ENCODE peak calls at places on chromosomes 12 and 14, in nine cellular contexts. U, V, P, F, Y, B, L, X and T are unnamed samples.
A peak's percentile ranks its signal among the peaks of the same experiment; 100 is the strongest.

GRCh38 chr14:71610797-71611196 is 321.4 kb upstream of the RGS6 start:
- DNase-seq in U (no peak), Y (no peak), P (no peak), B (no peak), F (no peak), L (no peak), V (no peak), X (no peak), T (no peak)

GRCh38 chr12:91053951-91054715 is 3.7 kb downstream of the KERA start:
- DNase-seq in U (peak; percentile 94), F (peak; percentile 58), V (peak; percentile 53), Y (no peak), B (no peak), P (no peak), X (no peak), L (peak; percentile 66), T (no peak)

GRCh38 chr12:38417101-38417500 is 100.5 kb downstream of the ALG10B start:
- DNase-seq in Y (no peak), L (no peak), V (peak; percentile 12), U (no peak), B (no peak), X (no peak), P (no peak), F (no peak), T (no peak)

GRCh38 chr14:84025258-84026012 is 1504.5 kb upstream of the FLRT2 start:
- DNase-seq in V (no peak), L (no peak), F (no peak), X (no peak), Y (no peak), B (no peak), U (no peak), P (no peak), T (no peak)

GRCh38 chr14:68979722-68980552 is 835 bp upstream of the ACTN1 start:
- DNase-seq in U (peak; percentile 70), F (peak; percentile 55), L (peak; percentile 56), P (peak; percentile 49), B (peak; percentile 24), Y (no peak), V (peak; percentile 58), X (peak; percentile 89), T (peak; percentile 36)

GRCh38 chr12:84455598-84455997 is 457.0 kb downstream of the SLC6A15 start:
- DNase-seq in X (no peak), U (peak; percentile 4), L (no peak), F (no peak), V (no peak), B (no peak), P (no peak), Y (no peak), T (no peak)

GRCh38 chr12:14846042-14846587 is 2.8 kb upstream of the ART4 start:
- DNase-seq in X (no peak), P (peak; percentile 55), B (no peak), F (no peak), Y (no peak), L (peak; percentile 7), U (no peak), V (no peak), T (no peak)

GRCh38 chr12:12008931-12009611 is 61.7 kb upstream of the BCL2L14 start:
- DNase-seq in Y (peak; percentile 52), X (no peak), U (peak; percentile 25), B (no peak), P (peak; percentile 86), V (peak; percentile 85), L (peak; percentile 92), F (peak; percentile 59), T (peak; percentile 84)

GRCh38 chr12:53869500-53869899 is 69.1 kb upstream of the HOXC13 start:
- DNase-seq in F (no peak), B (no peak), U (no peak), L (no peak), P (no peak), X (no peak), V (peak; percentile 10), Y (no peak), T (no peak)

GRCh38 chr12:87150969-87151662 is 878.1 kb downstream of the C12orf50 start:
- DNase-seq in B (no peak), X (peak; percentile 36), U (no peak), F (no peak), P (no peak), V (peak; percentile 59), Y (no peak), L (no peak), T (no peak)

GRCh38 chr14:90154110-90154509 is 92.3 kb downstream of the KCNK13 start:
- DNase-seq in F (no peak), X (no peak), U (no peak), P (no peak), Y (no peak), V (no peak), B (no peak), L (no peak), T (no peak)

GRCh38 chr12:59067068-59067467 is 146.8 kb upstream of the LRIG3 start:
- DNase-seq in P (no peak), U (peak; percentile 72), B (no peak), V (peak; percentile 99), F (peak; percentile 83), L (peak; percentile 86), Y (no peak), X (no peak), T (no peak)

GRCh38 chr14:99479160-99479902 is 1.3 kb downstream of the SETD3 start:
- DNase-seq in Y (no peak), F (peak; percentile 21), P (no peak), X (no peak), L (peak; percentile 17), V (no peak), U (no peak), B (no peak), T (no peak)

GRCh38 chr12:109999983-110000505 is 814 bp downstream of the ANKRD13A start:
- DNase-seq in F (peak; percentile 49), V (no peak), U (peak; percentile 67), L (peak; percentile 31), Y (no peak), P (peak; percentile 53), B (no peak), X (peak; percentile 79), T (peak; percentile 46)

GRCh38 chr12:54608156-54608555 is 19.7 kb upstream of the PPP1R1A start:
- DNase-seq in V (no peak), Y (no peak), U (no peak), X (no peak), P (no peak), L (no peak), B (no peak), F (no peak), T (no peak)

GRCh38 chr12:39103552-39104165 is 198.3 kb upstream of the CPNE8 start:
- DNase-seq in X (no peak), U (peak; percentile 58), L (peak; percentile 52), P (peak; percentile 68), F (peak; percentile 67), V (peak; percentile 86), B (no peak), Y (peak; percentile 70), T (peak; percentile 5)

GRCh38 chr12:38386238-38386985 is 69.8 kb downstream of the ALG10B start:
- DNase-seq in F (peak; percentile 2), B (no peak), Y (no peak), L (no peak), P (peak; percentile 22), X (no peak), U (no peak), V (peak; percentile 85), T (no peak)

GRCh38 chr12:31756977-31757420 is 28.2 kb upstream of the AMN1 start:
- DNase-seq in Y (no peak), X (no peak), L (no peak), U (no peak), F (peak; percentile 81), V (peak; percentile 62), P (no peak), B (no peak), T (no peak)

GRCh38 chr12:130945793-130946492 is 7.8 kb upstream of the ADGRD1 start:
- DNase-seq in B (no peak), U (peak; percentile 84), Y (no peak), V (no peak), X (no peak), F (peak; percentile 5), L (no peak), P (no peak), T (no peak)

DNA sequence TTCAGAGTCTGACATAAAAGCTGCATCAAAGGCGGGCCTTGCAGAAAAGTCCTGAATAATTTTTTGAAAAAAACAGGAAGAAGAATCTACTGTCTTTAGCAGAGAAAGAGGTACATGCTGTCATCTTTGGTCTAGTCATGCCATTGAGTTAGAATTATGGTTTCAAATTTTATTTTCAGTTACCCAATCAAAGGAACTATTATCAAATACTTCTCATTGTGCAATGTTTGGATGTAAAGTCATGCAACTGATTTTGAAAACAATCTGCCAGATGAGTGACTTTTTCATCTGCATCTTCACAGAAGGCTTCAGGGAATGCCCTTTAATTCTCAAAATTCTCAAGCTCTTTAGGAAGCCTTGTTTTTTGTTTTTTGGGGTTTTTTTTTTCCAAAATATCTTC is 803.6 kb downstream of the FLRT2 start:
- DNase-seq in V (no peak), P (no peak), F (no peak), X (no peak), B (no peak), L (no peak), Y (no peak), U (no peak), T (no peak)
- TF ChIP-seq CTCF in V (no peak), P (no peak), F (no peak), X (no peak), B (no peak), L (no peak), Y (no peak), U (no peak), T (no peak)

GRCh38 chr12:121827351-121828099 is 23.7 kb downstream of the SETD1B start:
- DNase-seq in P (no peak), F (no peak), U (no peak), V (no peak), Y (no peak), B (no peak), X (no peak), L (no peak), T (no peak)
- TF ChIP-seq CTCF in P (no peak), F (no peak), U (no peak), V (no peak), Y (no peak), B (no peak), X (no peak), L (no peak), T (no peak)

GRCh38 chr12:47408171-47408871 is 297.5 kb downstream of the RPAP3 start:
- DNase-seq in B (no peak), U (no peak), P (peak; percentile 43), X (no peak), L (no peak), F (no peak), V (peak; percentile 86), Y (peak; percentile 36), T (peak; percentile 59)
- TF ChIP-seq CTCF in B (peak; percentile 37), U (no peak), P (peak; percentile 48), X (peak; percentile 21), L (peak; percentile 18), F (peak; percentile 45), V (peak; percentile 62), Y (peak; percentile 34), T (peak; percentile 41)

DNA sequence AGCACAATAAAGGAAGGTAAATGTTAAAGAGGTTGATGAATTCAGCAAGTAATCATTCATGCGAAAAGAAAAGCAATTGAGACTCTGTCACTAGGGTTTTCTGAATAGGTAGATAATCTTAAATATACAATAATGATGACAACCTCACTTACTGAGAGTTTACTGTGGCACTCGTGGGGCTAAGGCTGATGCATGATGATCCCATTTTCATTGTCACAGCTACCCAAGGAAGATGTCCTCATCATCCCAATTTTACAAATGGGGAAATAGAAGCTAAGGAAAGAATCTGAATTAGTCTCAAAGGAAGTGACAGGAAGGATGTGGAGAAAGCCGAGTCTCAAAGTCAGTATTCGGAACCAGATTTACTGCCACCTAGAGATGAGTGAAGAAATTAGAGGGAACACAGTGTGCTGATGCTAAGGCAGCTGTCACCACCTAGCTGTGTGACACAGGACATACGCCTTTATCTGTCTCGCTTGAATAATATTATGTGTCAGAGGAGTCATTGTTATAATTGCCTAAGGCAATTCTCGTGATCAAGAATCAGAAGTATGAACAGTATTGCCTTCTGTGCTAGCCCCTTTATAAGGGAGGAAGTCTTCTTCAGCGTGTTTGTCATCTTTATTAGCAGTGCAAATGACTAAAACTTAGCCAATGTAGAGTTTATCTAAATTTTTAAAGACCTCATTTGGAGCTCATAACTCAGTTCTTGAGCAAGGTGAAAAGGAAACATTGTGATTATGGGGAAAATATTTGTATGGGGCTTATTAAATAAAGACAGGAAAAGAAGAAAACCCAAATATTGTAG is 63.2 kb downstream of the ERGIC2 start:
- DNase-seq in F (peak; percentile 76), P (peak; percentile 92), B (no peak), Y (peak; percentile 57), V (peak; percentile 59), U (peak; percentile 42), L (peak; percentile 36), X (no peak), T (peak; percentile 52)
- TF ChIP-seq CTCF in F (peak; percentile 75), P (peak; percentile 100), B (peak; percentile 81), Y (peak; percentile 93), V (peak; percentile 66), U (peak; percentile 57), L (peak; percentile 65), X (peak; percentile 75), T (peak; percentile 92)